ENCODE peak calls at places on chromosomes 11 and 22, in six cellular contexts. I, Z, B, T, K and N are unnamed samples.

GRCh38 chr11:19661827-19662226 is 50.8 kb upstream of the NAV2 start:
- DNase-seq in I (no peak), Z (no peak), B (no peak), T (no peak), K (no peak), N (no peak)

GRCh38 chr11:38014405-38014804 is 1416.4 kb upstream of the RAG2 start:
- DNase-seq in I (no peak), Z (no peak), B (peak), T (no peak), K (no peak), N (no peak)

GRCh38 chr11:62337682-62338181 is 484 bp downstream of the ASRGL1 start:
- DNase-seq in I (peak), Z (no peak), B (no peak), T (peak), K (no peak), N (no peak)

GRCh38 chr11:35593143-35593542 is 25.1 kb upstream of the FJX1 start:
- DNase-seq in I (no peak), Z (no peak), B (peak), T (peak), K (no peak), N (no peak)

GRCh38 chr11:17351510-17352176 is at the start of gene NCR3LG1:
- DNase-seq in I (peak), Z (no peak), B (peak), T (peak), K (peak), N (no peak)

GRCh38 chr11:72307439-72307838 is 63.5 kb upstream of the PHOX2A start:
- DNase-seq in I (no peak), Z (no peak), B (no peak), T (no peak), K (no peak), N (no peak)

GRCh38 chr22:18152519-18152918 is 2.5 kb downstream of the USP18 start:
- DNase-seq in I (no peak), Z (no peak), B (no peak), T (no peak), K (no peak), N (no peak)

GRCh38 chr11:73335204-73335923 is 27.3 kb downstream of the ARHGEF17 start:
- DNase-seq in I (peak), Z (peak), B (peak), T (peak), K (peak), N (no peak)